ENCODE peak calls at places on chromosomes 12 and 14, in ten cellular contexts. Z is CD8-positive, alpha-beta T cell; W is ovary; B is K562; U is bronchial epithelial cell; L is HCT116; A is neural progenitor cell; C is WERI-Rb-1; V is thyroid gland; M is foreskin fibroblast. K is an unnamed sample.

GRCh38 chr12:54164402-54165145 is 24.2 kb downstream of the SMUG1 start:
- DNase-seq in Z (no peak), M (no peak), V (peak; percentile 12), L (no peak), C (no peak), U (no peak), W (no peak), B (no peak), A (peak; percentile 54), K (no peak)

GRCh38 chr14:53515264-53515663 is 362.1 kb upstream of the DDHD1 start:
- DNase-seq in B (no peak), U (no peak), V (no peak), W (no peak), L (no peak), Z (no peak), M (peak; percentile 50), A (no peak), C (no peak), K (no peak)

GRCh38 chr14:94517641-94518257 is 8.5 kb upstream of the SERPINA12 start:
- DNase-seq in C (no peak), M (no peak), W (no peak), Z (no peak), U (no peak), A (no peak), L (no peak), V (no peak), B (no peak), K (no peak)

GRCh38 chr12:55818140-55818728 is 393 bp downstream of the ORMDL2 start:
- DNase-seq in M (peak; percentile 48), V (no peak), U (no peak), B (no peak), A (no peak), L (no peak), Z (no peak), C (no peak), W (no peak), K (peak; percentile 6)

GRCh38 chr14:23413681-23414080 is 5.6 kb upstream of the MYH6 start:
- DNase-seq in W (no peak), L (no peak), C (no peak), Z (no peak), V (no peak), A (no peak), B (no peak), U (no peak), M (no peak), K (no peak)

GRCh38 chr14:103143535-103143934 is 20.3 kb downstream of the TNFAIP2 start:
- DNase-seq in C (no peak), A (no peak), B (no peak), V (no peak), M (peak; percentile 44), L (no peak), W (no peak), Z (no peak), U (no peak), K (no peak)

GRCh38 chr12:62190921-62191746 is 69.1 kb upstream of the USP15 start:
- DNase-seq in Z (peak; percentile 53), V (no peak), A (peak; percentile 57), B (no peak), M (no peak), U (no peak), L (no peak), W (no peak), C (peak; percentile 20), K (no peak)

GRCh38 chr12:92036771-92037453 is 108.7 kb downstream of the BTG1 start:
- DNase-seq in M (peak; percentile 85), W (no peak), A (no peak), B (peak; percentile 24), Z (no peak), V (no peak), L (no peak), C (no peak), U (peak; percentile 63), K (no peak)

GRCh38 chr14:25518347-25518746 is 468.4 kb upstream of the STXBP6 start:
- DNase-seq in B (no peak), W (no peak), Z (no peak), L (no peak), M (no peak), A (peak; percentile 6), V (no peak), U (no peak), C (no peak), K (no peak)

GRCh38 chr14:92460916-92461579 is 52.5 kb upstream of the RIN3 start:
- DNase-seq in L (no peak), A (no peak), V (no peak), Z (peak; percentile 48), M (peak; percentile 59), B (no peak), W (no peak), C (no peak), U (no peak), K (no peak)

GRCh38 chr14:69580009-69580577 is 5.4 kb upstream of the CCDC177 start:
- DNase-seq in M (peak; percentile 70), L (peak; percentile 37), Z (no peak), U (peak; percentile 99), C (peak; percentile 70), V (no peak), W (peak; percentile 25), A (peak; percentile 73), B (peak; percentile 73), K (no peak)

GRCh38 chr12:108190529-108190928 is 61.4 kb downstream of the WSCD2 start:
- DNase-seq in M (no peak), U (no peak), B (no peak), C (no peak), W (no peak), L (no peak), A (no peak), Z (no peak), V (peak; percentile 84), K (no peak)

GRCh38 chr14:98433436-98433835 is 838.6 kb downstream of the BCL11B start:
- DNase-seq in U (no peak), C (no peak), V (no peak), W (no peak), A (no peak), Z (no peak), B (no peak), L (no peak), M (no peak), K (no peak)
- TF ChIP-seq CTCF in U (no peak), C (no peak), V (no peak), W (no peak), A (no peak), Z (no peak), B (no peak), L (no peak), M (no peak), K (no peak)

GRCh38 chr14:50093496-50093895 is 22.9 kb downstream of the VCPKMT start:
- DNase-seq in M (no peak), U (no peak), C (peak; percentile 50), B (no peak), Z (no peak), L (no peak), W (no peak), A (no peak), V (no peak), K (no peak)

GRCh38 chr14:50092006-50092555 is 24.3 kb downstream of the VCPKMT start:
- DNase-seq in Z (no peak), C (no peak), U (no peak), A (no peak), B (peak; percentile 9), V (no peak), W (no peak), L (no peak), M (no peak), K (no peak)

GRCh38 chr14:50094056-50094455 is 22.3 kb downstream of the VCPKMT start:
- DNase-seq in C (no peak), U (no peak), V (no peak), A (no peak), W (no peak), Z (no peak), B (no peak), M (no peak), L (no peak), K (no peak)

GRCh38 chr14:50099335-50099734 is 17.0 kb downstream of the VCPKMT start:
- DNase-seq in C (no peak), Z (no peak), L (peak; percentile 37), M (peak; percentile 61), A (no peak), W (no peak), V (no peak), U (peak; percentile 73), B (no peak), K (no peak)

DNA sequence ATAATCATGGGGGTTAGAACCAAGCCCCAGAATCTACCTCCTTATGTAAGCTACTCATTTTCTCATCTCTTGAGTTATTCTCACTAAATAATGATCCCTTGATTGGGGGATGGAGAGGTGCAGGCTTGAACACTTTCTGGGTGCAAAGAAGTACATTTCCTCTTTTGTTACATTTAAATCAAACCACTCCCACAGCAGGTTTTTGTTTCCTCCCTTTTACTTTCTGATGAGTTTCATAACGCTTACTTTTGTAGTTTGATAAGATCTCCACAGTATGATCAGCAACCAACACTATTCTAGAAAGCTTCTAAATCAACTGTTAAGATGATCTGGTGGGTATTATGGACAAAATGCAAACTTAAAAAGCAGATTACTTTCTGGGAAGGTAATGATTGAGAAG is 20.5 kb downstream of the VCPKMT start:
- DNase-seq in B (no peak), W (no peak), A (no peak), C (no peak), M (no peak), U (no peak), L (no peak), Z (no peak), V (no peak), K (no peak)
- H3K4me3 ChIP-seq in B (no peak overlapping the region), W (no peak overlapping the region), A (no peak overlapping the region), C (no peak overlapping the region), M (no peak overlapping the region), U (no peak overlapping the region), L (no peak overlapping the region), Z (peak overlapping the region; percentile 7), V (no peak overlapping the region), K (no peak overlapping the region)

GRCh38 chr12:25935355-25936144 is 22.9 kb upstream of the RASSF8 start:
- DNase-seq in W (no peak), C (no peak), Z (no peak), U (no peak), L (no peak), B (no peak), A (peak; percentile 46), V (no peak), M (no peak), K (no peak)
- TF ChIP-seq CTCF in W (no peak), C (no peak), Z (no peak), U (no peak), L (no peak), B (no peak), A (peak; percentile 18), V (no peak), M (no peak), K (no peak)

DNA sequence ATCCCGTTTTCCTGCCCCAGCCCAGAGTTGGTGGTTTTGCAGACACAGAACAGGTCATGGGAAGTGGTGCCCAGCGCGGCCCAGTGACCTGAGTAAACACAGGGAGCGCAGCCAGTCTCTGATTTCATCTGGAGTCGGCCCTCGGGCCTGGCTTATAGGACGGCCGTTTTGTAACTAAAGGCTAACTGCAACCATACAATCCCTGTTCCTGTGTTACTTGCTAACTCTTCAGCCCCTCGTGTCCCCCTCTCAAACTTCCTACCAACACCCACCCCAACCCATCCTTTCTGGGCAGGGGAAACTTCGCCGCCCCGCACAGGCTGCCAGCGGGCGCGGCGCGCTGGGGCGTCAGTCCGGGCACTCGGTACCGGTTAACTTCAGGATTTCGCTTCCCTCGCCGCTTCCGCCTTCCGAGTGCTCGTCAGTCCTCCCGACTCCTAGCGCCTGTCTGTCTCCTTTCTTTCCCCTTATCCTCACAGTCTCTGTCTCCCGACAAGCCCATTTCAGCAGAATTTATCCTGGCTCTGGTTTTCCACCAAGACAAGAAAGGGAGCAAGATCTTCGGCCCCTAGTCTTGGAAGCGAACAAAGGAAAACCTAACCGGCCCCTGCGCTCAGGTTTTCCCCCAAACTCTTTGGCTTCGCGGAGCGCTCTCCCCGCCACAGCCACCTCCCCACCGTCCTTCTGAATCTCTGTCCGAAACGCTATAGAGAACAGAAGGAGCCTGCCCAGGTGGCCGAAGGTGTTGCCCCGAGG is 2.0 kb downstream of the SIX1 start:
- DNase-seq in B (no peak), Z (no peak), V (no peak), W (no peak), C (no peak), L (no peak), A (peak; percentile 80), U (peak; percentile 51), M (peak; percentile 70), K (no peak)
- H3K4me3 ChIP-seq in B (no peak overlapping the region), Z (peak overlapping the region; percentile 4), V (no peak overlapping the region), W (no peak overlapping the region), C (peak overlapping the region; percentile 61), L (no peak overlapping the region), A (peak overlapping the region; percentile 24), U (peak overlapping the region; percentile 87), M (peak overlapping the region; percentile 76), K (peak overlapping the region; percentile 63)

K was measured in LNCaP clone FGC.